ENCODE peak calls at places on chromosomes 12 and 14, in nine cellular contexts. One of them, this sample, is unnamed.

GRCh38 chr12:52613363-52614030 is 4.9 kb downstream of the KRT73 start:
- DNase-seq in lower leg skin: no peak
- DNase-seq in mucosa of gallbladder: peak; percentile 7
- DNase-seq in activated T-cell treated with anti-CD3 and anti-CD28 coated beads, Interleukin-2, amount 50 U/mL, for 72 hours: no peak
- DNase-seq in memory B cell: no peak
- DNase-seq in HTR-8/SVneo: no peak
- DNase-seq in activated CD4-positive, alpha-beta T cell treated with anti-CD3 and anti-CD28 coated beads for 24 hours: no peak
- DNase-seq in astrocyte of the spinal cord: no peak
- DNase-seq in activated CD8-positive, alpha-beta memory T cell treated with anti-CD3 and anti-CD28 coated beads, Interleukin-2, amount 50 U/mL, for 4 hours: no peak
- DNase-seq in this sample: no peak

GRCh38 chr12:75976913-75977312 is 54.7 kb downstream of the PHLDA1 start:
- DNase-seq in HTR-8/SVneo: no peak
- DNase-seq in memory B cell: no peak
- DNase-seq in astrocyte of the spinal cord: no peak
- DNase-seq in activated T-cell treated with anti-CD3 and anti-CD28 coated beads, Interleukin-2, amount 50 U/mL, for 72 hours: no peak
- DNase-seq in lower leg skin: no peak
- DNase-seq in activated CD4-positive, alpha-beta T cell treated with anti-CD3 and anti-CD28 coated beads for 24 hours: no peak
- DNase-seq in activated CD8-positive, alpha-beta memory T cell treated with anti-CD3 and anti-CD28 coated beads, Interleukin-2, amount 50 U/mL, for 4 hours: no peak
- DNase-seq in mucosa of gallbladder: no peak
- DNase-seq in this sample: no peak

GRCh38 chr14:52272375-52272774 is 4.9 kb downstream of the PTGDR start:
- DNase-seq in HTR-8/SVneo: peak; percentile 63
- DNase-seq in astrocyte of the spinal cord: peak; percentile 14
- DNase-seq in lower leg skin: no peak
- DNase-seq in memory B cell: no peak
- DNase-seq in activated CD8-positive, alpha-beta memory T cell treated with anti-CD3 and anti-CD28 coated beads, Interleukin-2, amount 50 U/mL, for 4 hours: no peak
- DNase-seq in activated T-cell treated with anti-CD3 and anti-CD28 coated beads, Interleukin-2, amount 50 U/mL, for 72 hours: peak; percentile 27
- DNase-seq in activated CD4-positive, alpha-beta T cell treated with anti-CD3 and anti-CD28 coated beads for 24 hours: no peak
- DNase-seq in mucosa of gallbladder: peak; percentile 38
- DNase-seq in this sample: peak; percentile 30

GRCh38 chr14:106459971-106460730 is 933.8 kb downstream of the TMEM121 start:
- DNase-seq in lower leg skin: no peak
- DNase-seq in astrocyte of the spinal cord: no peak
- DNase-seq in activated CD4-positive, alpha-beta T cell treated with anti-CD3 and anti-CD28 coated beads for 24 hours: peak; percentile 65
- DNase-seq in HTR-8/SVneo: no peak
- DNase-seq in mucosa of gallbladder: no peak
- DNase-seq in activated CD8-positive, alpha-beta memory T cell treated with anti-CD3 and anti-CD28 coated beads, Interleukin-2, amount 50 U/mL, for 4 hours: peak; percentile 71
- DNase-seq in activated T-cell treated with anti-CD3 and anti-CD28 coated beads, Interleukin-2, amount 50 U/mL, for 72 hours: peak; percentile 59
- DNase-seq in memory B cell: peak; percentile 45
- DNase-seq in this sample: no peak

GRCh38 chr12:6367065-6367968 is 8.0 kb downstream of the SCNN1A start:
- DNase-seq in lower leg skin: no peak
- DNase-seq in activated T-cell treated with anti-CD3 and anti-CD28 coated beads, Interleukin-2, amount 50 U/mL, for 72 hours: peak; percentile 28
- DNase-seq in memory B cell: no peak
- DNase-seq in activated CD8-positive, alpha-beta memory T cell treated with anti-CD3 and anti-CD28 coated beads, Interleukin-2, amount 50 U/mL, for 4 hours: peak; percentile 51
- DNase-seq in mucosa of gallbladder: no peak
- DNase-seq in HTR-8/SVneo: no peak
- DNase-seq in activated CD4-positive, alpha-beta T cell treated with anti-CD3 and anti-CD28 coated beads for 24 hours: no peak
- DNase-seq in astrocyte of the spinal cord: no peak
- DNase-seq in this sample: peak; percentile 79

GRCh38 chr14:91352101-91352500 is 65.5 kb downstream of the CCDC88C start:
- DNase-seq in memory B cell: no peak
- DNase-seq in astrocyte of the spinal cord: peak; percentile 47
- DNase-seq in activated CD8-positive, alpha-beta memory T cell treated with anti-CD3 and anti-CD28 coated beads, Interleukin-2, amount 50 U/mL, for 4 hours: no peak
- DNase-seq in activated CD4-positive, alpha-beta T cell treated with anti-CD3 and anti-CD28 coated beads for 24 hours: no peak
- DNase-seq in lower leg skin: no peak
- DNase-seq in activated T-cell treated with anti-CD3 and anti-CD28 coated beads, Interleukin-2, amount 50 U/mL, for 72 hours: no peak
- DNase-seq in mucosa of gallbladder: no peak
- DNase-seq in HTR-8/SVneo: no peak
- DNase-seq in this sample: no peak

GRCh38 chr12:26789731-26790644 is 43.0 kb downstream of the ITPR2 start:
- DNase-seq in memory B cell: no peak
- DNase-seq in astrocyte of the spinal cord: peak; percentile 52
- DNase-seq in lower leg skin: no peak
- DNase-seq in mucosa of gallbladder: no peak
- DNase-seq in HTR-8/SVneo: no peak
- DNase-seq in activated T-cell treated with anti-CD3 and anti-CD28 coated beads, Interleukin-2, amount 50 U/mL, for 72 hours: no peak
- DNase-seq in activated CD4-positive, alpha-beta T cell treated with anti-CD3 and anti-CD28 coated beads for 24 hours: no peak
- DNase-seq in activated CD8-positive, alpha-beta memory T cell treated with anti-CD3 and anti-CD28 coated beads, Interleukin-2, amount 50 U/mL, for 4 hours: no peak
- DNase-seq in this sample: peak; percentile 20

GRCh38 chr14:105470812-105471771 is 3.5 kb upstream of the CRIP2 start:
- DNase-seq in activated T-cell treated with anti-CD3 and anti-CD28 coated beads, Interleukin-2, amount 50 U/mL, for 72 hours: no peak
- DNase-seq in memory B cell: no peak
- DNase-seq in astrocyte of the spinal cord: peak; percentile 25
- DNase-seq in activated CD8-positive, alpha-beta memory T cell treated with anti-CD3 and anti-CD28 coated beads, Interleukin-2, amount 50 U/mL, for 4 hours: no peak
- DNase-seq in mucosa of gallbladder: no peak
- DNase-seq in lower leg skin: no peak
- DNase-seq in HTR-8/SVneo: no peak
- DNase-seq in activated CD4-positive, alpha-beta T cell treated with anti-CD3 and anti-CD28 coated beads for 24 hours: no peak
- DNase-seq in this sample: no peak

GRCh38 chr12:46549527-46550265 is 177.1 kb upstream of the SLC38A2 start:
- DNase-seq in HTR-8/SVneo: no peak
- DNase-seq in mucosa of gallbladder: no peak
- DNase-seq in memory B cell: no peak
- DNase-seq in activated T-cell treated with anti-CD3 and anti-CD28 coated beads, Interleukin-2, amount 50 U/mL, for 72 hours: peak; percentile 75
- DNase-seq in activated CD4-positive, alpha-beta T cell treated with anti-CD3 and anti-CD28 coated beads for 24 hours: no peak
- DNase-seq in activated CD8-positive, alpha-beta memory T cell treated with anti-CD3 and anti-CD28 coated beads, Interleukin-2, amount 50 U/mL, for 4 hours: no peak
- DNase-seq in astrocyte of the spinal cord: peak; percentile 88
- DNase-seq in lower leg skin: no peak
- DNase-seq in this sample: peak; percentile 63

GRCh38 chr12:79250955-79251354 is 386.4 kb downstream of the SYT1 start:
- DNase-seq in mucosa of gallbladder: no peak
- DNase-seq in activated CD4-positive, alpha-beta T cell treated with anti-CD3 and anti-CD28 coated beads for 24 hours: no peak
- DNase-seq in HTR-8/SVneo: no peak
- DNase-seq in activated CD8-positive, alpha-beta memory T cell treated with anti-CD3 and anti-CD28 coated beads, Interleukin-2, amount 50 U/mL, for 4 hours: no peak
- DNase-seq in activated T-cell treated with anti-CD3 and anti-CD28 coated beads, Interleukin-2, amount 50 U/mL, for 72 hours: no peak
- DNase-seq in lower leg skin: no peak
- DNase-seq in memory B cell: no peak
- DNase-seq in astrocyte of the spinal cord: no peak
- DNase-seq in this sample: no peak

GRCh38 chr14:99562848-99563748 is 40.9 kb downstream of the CCDC85C start:
- DNase-seq in memory B cell: no peak
- DNase-seq in activated CD4-positive, alpha-beta T cell treated with anti-CD3 and anti-CD28 coated beads for 24 hours: no peak
- DNase-seq in lower leg skin: no peak
- DNase-seq in astrocyte of the spinal cord: peak; percentile 84
- DNase-seq in activated CD8-positive, alpha-beta memory T cell treated with anti-CD3 and anti-CD28 coated beads, Interleukin-2, amount 50 U/mL, for 4 hours: no peak
- DNase-seq in HTR-8/SVneo: peak; percentile 71
- DNase-seq in mucosa of gallbladder: peak; percentile 83
- DNase-seq in activated T-cell treated with anti-CD3 and anti-CD28 coated beads, Interleukin-2, amount 50 U/mL, for 72 hours: no peak
- DNase-seq in this sample: peak; percentile 76

GRCh38 chr12:51368640-51369517 is 22.3 kb downstream of the GALNT6 start:
- DNase-seq in HTR-8/SVneo: no peak
- DNase-seq in astrocyte of the spinal cord: peak; percentile 55
- DNase-seq in lower leg skin: peak; percentile 88
- DNase-seq in mucosa of gallbladder: peak; percentile 63
- DNase-seq in activated CD8-positive, alpha-beta memory T cell treated with anti-CD3 and anti-CD28 coated beads, Interleukin-2, amount 50 U/mL, for 4 hours: peak; percentile 81
- DNase-seq in activated T-cell treated with anti-CD3 and anti-CD28 coated beads, Interleukin-2, amount 50 U/mL, for 72 hours: peak; percentile 91
- DNase-seq in memory B cell: peak; percentile 92
- DNase-seq in activated CD4-positive, alpha-beta T cell treated with anti-CD3 and anti-CD28 coated beads for 24 hours: peak; percentile 70
- DNase-seq in this sample: peak; percentile 96

GRCh38 chr14:39673141-39674133 is 241.2 kb upstream of the FBXO33 start:
- DNase-seq in lower leg skin: no peak
- DNase-seq in activated CD8-positive, alpha-beta memory T cell treated with anti-CD3 and anti-CD28 coated beads, Interleukin-2, amount 50 U/mL, for 4 hours: no peak
- DNase-seq in astrocyte of the spinal cord: peak; percentile 72
- DNase-seq in HTR-8/SVneo: no peak
- DNase-seq in activated CD4-positive, alpha-beta T cell treated with anti-CD3 and anti-CD28 coated beads for 24 hours: peak; percentile 0
- DNase-seq in mucosa of gallbladder: no peak
- DNase-seq in memory B cell: no peak
- DNase-seq in activated T-cell treated with anti-CD3 and anti-CD28 coated beads, Interleukin-2, amount 50 U/mL, for 72 hours: no peak
- DNase-seq in this sample: no peak

GRCh38 chr12:65810036-65810435 is 14.2 kb upstream of the HMGA2 start:
- DNase-seq in activated CD4-positive, alpha-beta T cell treated with anti-CD3 and anti-CD28 coated beads for 24 hours: no peak
- DNase-seq in memory B cell: no peak
- DNase-seq in astrocyte of the spinal cord: no peak
- DNase-seq in lower leg skin: no peak
- DNase-seq in mucosa of gallbladder: no peak
- DNase-seq in HTR-8/SVneo: no peak
- DNase-seq in activated CD8-positive, alpha-beta memory T cell treated with anti-CD3 and anti-CD28 coated beads, Interleukin-2, amount 50 U/mL, for 4 hours: no peak
- DNase-seq in activated T-cell treated with anti-CD3 and anti-CD28 coated beads, Interleukin-2, amount 50 U/mL, for 72 hours: no peak
- DNase-seq in this sample: no peak

GRCh38 chr12:29889737-29890136 is 106.0 kb upstream of the TMTC1 start:
- DNase-seq in activated CD8-positive, alpha-beta memory T cell treated with anti-CD3 and anti-CD28 coated beads, Interleukin-2, amount 50 U/mL, for 4 hours: no peak
- DNase-seq in memory B cell: no peak
- DNase-seq in lower leg skin: no peak
- DNase-seq in mucosa of gallbladder: peak; percentile 40
- DNase-seq in HTR-8/SVneo: no peak
- DNase-seq in activated CD4-positive, alpha-beta T cell treated with anti-CD3 and anti-CD28 coated beads for 24 hours: no peak
- DNase-seq in astrocyte of the spinal cord: peak; percentile 27
- DNase-seq in activated T-cell treated with anti-CD3 and anti-CD28 coated beads, Interleukin-2, amount 50 U/mL, for 72 hours: peak; percentile 10
- DNase-seq in this sample: peak; percentile 58

GRCh38 chr12:6230321-6231110 is 30.3 kb downstream of the CD9 start:
- DNase-seq in astrocyte of the spinal cord: peak; percentile 68
- DNase-seq in memory B cell: peak; percentile 58
- DNase-seq in activated CD4-positive, alpha-beta T cell treated with anti-CD3 and anti-CD28 coated beads for 24 hours: peak; percentile 25
- DNase-seq in HTR-8/SVneo: no peak
- DNase-seq in activated CD8-positive, alpha-beta memory T cell treated with anti-CD3 and anti-CD28 coated beads, Interleukin-2, amount 50 U/mL, for 4 hours: peak; percentile 62
- DNase-seq in activated T-cell treated with anti-CD3 and anti-CD28 coated beads, Interleukin-2, amount 50 U/mL, for 72 hours: peak; percentile 76
- DNase-seq in lower leg skin: peak; percentile 94
- DNase-seq in mucosa of gallbladder: peak; percentile 59
- DNase-seq in this sample: peak; percentile 54

GRCh38 chr14:104512061-104512460 is 67.5 kb upstream of the C14orf180 start:
- DNase-seq in astrocyte of the spinal cord: no peak
- DNase-seq in memory B cell: no peak
- DNase-seq in HTR-8/SVneo: no peak
- DNase-seq in activated T-cell treated with anti-CD3 and anti-CD28 coated beads, Interleukin-2, amount 50 U/mL, for 72 hours: no peak
- DNase-seq in activated CD4-positive, alpha-beta T cell treated with anti-CD3 and anti-CD28 coated beads for 24 hours: no peak
- DNase-seq in lower leg skin: no peak
- DNase-seq in activated CD8-positive, alpha-beta memory T cell treated with anti-CD3 and anti-CD28 coated beads, Interleukin-2, amount 50 U/mL, for 4 hours: no peak
- DNase-seq in mucosa of gallbladder: no peak
- DNase-seq in this sample: no peak

GRCh38 chr12:26297386-26298070 is 102.2 kb downstream of the SSPN start:
- DNase-seq in HTR-8/SVneo: no peak
- DNase-seq in mucosa of gallbladder: no peak
- DNase-seq in activated T-cell treated with anti-CD3 and anti-CD28 coated beads, Interleukin-2, amount 50 U/mL, for 72 hours: peak; percentile 28
- DNase-seq in activated CD8-positive, alpha-beta memory T cell treated with anti-CD3 and anti-CD28 coated beads, Interleukin-2, amount 50 U/mL, for 4 hours: no peak
- DNase-seq in memory B cell: no peak
- DNase-seq in activated CD4-positive, alpha-beta T cell treated with anti-CD3 and anti-CD28 coated beads for 24 hours: no peak
- DNase-seq in lower leg skin: no peak
- DNase-seq in astrocyte of the spinal cord: no peak
- DNase-seq in this sample: no peak

GRCh38 chr14:76834296-76834695 is 8.1 kb downstream of the LRRC74A start:
- DNase-seq in activated T-cell treated with anti-CD3 and anti-CD28 coated beads, Interleukin-2, amount 50 U/mL, for 72 hours: no peak
- DNase-seq in astrocyte of the spinal cord: no peak
- DNase-seq in activated CD8-positive, alpha-beta memory T cell treated with anti-CD3 and anti-CD28 coated beads, Interleukin-2, amount 50 U/mL, for 4 hours: no peak
- DNase-seq in HTR-8/SVneo: no peak
- DNase-seq in mucosa of gallbladder: no peak
- DNase-seq in memory B cell: no peak
- DNase-seq in activated CD4-positive, alpha-beta T cell treated with anti-CD3 and anti-CD28 coated beads for 24 hours: no peak
- DNase-seq in lower leg skin: no peak
- DNase-seq in this sample: no peak

GRCh38 chr14:59465570-59466150 is 480 bp upstream of the GPR135 start:
- DNase-seq in activated CD4-positive, alpha-beta T cell treated with anti-CD3 and anti-CD28 coated beads for 24 hours: no peak
- DNase-seq in mucosa of gallbladder: no peak
- DNase-seq in HTR-8/SVneo: no peak
- DNase-seq in astrocyte of the spinal cord: no peak
- DNase-seq in memory B cell: peak; percentile 7
- DNase-seq in activated T-cell treated with anti-CD3 and anti-CD28 coated beads, Interleukin-2, amount 50 U/mL, for 72 hours: no peak
- DNase-seq in lower leg skin: no peak
- DNase-seq in activated CD8-positive, alpha-beta memory T cell treated with anti-CD3 and anti-CD28 coated beads, Interleukin-2, amount 50 U/mL, for 4 hours: no peak
- DNase-seq in this sample: no peak

GRCh38 chr12:52800259-52800917 is 4.5 kb upstream of the KRT3 start:
- DNase-seq in lower leg skin: no peak
- DNase-seq in memory B cell: no peak
- DNase-seq in activated CD8-positive, alpha-beta memory T cell treated with anti-CD3 and anti-CD28 coated beads, Interleukin-2, amount 50 U/mL, for 4 hours: no peak
- DNase-seq in activated CD4-positive, alpha-beta T cell treated with anti-CD3 and anti-CD28 coated beads for 24 hours: no peak
- DNase-seq in mucosa of gallbladder: no peak
- DNase-seq in HTR-8/SVneo: no peak
- DNase-seq in activated T-cell treated with anti-CD3 and anti-CD28 coated beads, Interleukin-2, amount 50 U/mL, for 72 hours: no peak
- DNase-seq in astrocyte of the spinal cord: no peak
- DNase-seq in this sample: no peak

GRCh38 chr12:113260636-113261300 is 39.5 kb downstream of the TPCN1 start:
- DNase-seq in activated CD8-positive, alpha-beta memory T cell treated with anti-CD3 and anti-CD28 coated beads, Interleukin-2, amount 50 U/mL, for 4 hours: no peak
- DNase-seq in activated CD4-positive, alpha-beta T cell treated with anti-CD3 and anti-CD28 coated beads for 24 hours: no peak
- DNase-seq in HTR-8/SVneo: no peak
- DNase-seq in activated T-cell treated with anti-CD3 and anti-CD28 coated beads, Interleukin-2, amount 50 U/mL, for 72 hours: no peak
- DNase-seq in astrocyte of the spinal cord: no peak
- DNase-seq in mucosa of gallbladder: no peak
- DNase-seq in memory B cell: no peak
- DNase-seq in lower leg skin: no peak
- DNase-seq in this sample: no peak

GRCh38 chr12:124734224-124734788 is 129.4 kb downstream of the SCARB1 start:
- DNase-seq in lower leg skin: no peak
- DNase-seq in mucosa of gallbladder: peak; percentile 52
- DNase-seq in memory B cell: no peak
- DNase-seq in activated CD8-positive, alpha-beta memory T cell treated with anti-CD3 and anti-CD28 coated beads, Interleukin-2, amount 50 U/mL, for 4 hours: no peak
- DNase-seq in activated T-cell treated with anti-CD3 and anti-CD28 coated beads, Interleukin-2, amount 50 U/mL, for 72 hours: no peak
- DNase-seq in astrocyte of the spinal cord: no peak
- DNase-seq in HTR-8/SVneo: no peak
- DNase-seq in activated CD4-positive, alpha-beta T cell treated with anti-CD3 and anti-CD28 coated beads for 24 hours: no peak
- DNase-seq in this sample: no peak

GRCh38 chr12:6960291-6961277 is 9.4 kb downstream of the PTPN6 start:
- DNase-seq in HTR-8/SVneo: peak; percentile 54
- DNase-seq in activated CD8-positive, alpha-beta memory T cell treated with anti-CD3 and anti-CD28 coated beads, Interleukin-2, amount 50 U/mL, for 4 hours: no peak
- DNase-seq in memory B cell: no peak
- DNase-seq in activated T-cell treated with anti-CD3 and anti-CD28 coated beads, Interleukin-2, amount 50 U/mL, for 72 hours: peak; percentile 61
- DNase-seq in astrocyte of the spinal cord: peak; percentile 28
- DNase-seq in activated CD4-positive, alpha-beta T cell treated with anti-CD3 and anti-CD28 coated beads for 24 hours: no peak
- DNase-seq in lower leg skin: peak; percentile 83
- DNase-seq in mucosa of gallbladder: no peak
- DNase-seq in this sample: no peak

GRCh38 chr12:6426882-6427671 is 17.7 kb upstream of the CD27 start:
- DNase-seq in astrocyte of the spinal cord: no peak
- DNase-seq in activated CD4-positive, alpha-beta T cell treated with anti-CD3 and anti-CD28 coated beads for 24 hours: peak; percentile 92
- DNase-seq in HTR-8/SVneo: no peak
- DNase-seq in activated T-cell treated with anti-CD3 and anti-CD28 coated beads, Interleukin-2, amount 50 U/mL, for 72 hours: peak; percentile 96
- DNase-seq in mucosa of gallbladder: no peak
- DNase-seq in memory B cell: peak; percentile 80
- DNase-seq in activated CD8-positive, alpha-beta memory T cell treated with anti-CD3 and anti-CD28 coated beads, Interleukin-2, amount 50 U/mL, for 4 hours: peak; percentile 91
- DNase-seq in lower leg skin: peak; percentile 78
- DNase-seq in this sample: peak; percentile 53

This sample was measured in dermis blood vessel endothelial cell.